ENCODE peak calls at places on chromosomes 2 and 18, in six cellular contexts. D, O, W, F, G and S are unnamed samples.

GRCh38 chr2:97992836-97993825 is 2.6 kb downstream of the TMEM131 start:
- DNase-seq in D (no peak), O (no peak), W (no peak), F (peak), G (no peak), S (no peak)

GRCh38 chr2:46339676-46340459 is 42.7 kb downstream of the EPAS1 start:
- DNase-seq in D (no peak), O (no peak), W (no peak), F (peak), G (no peak), S (no peak)

GRCh38 chr2:129880309-129880708 is 99.2 kb upstream of the RAB6C start:
- DNase-seq in D (no peak), O (no peak), W (no peak), F (no peak), G (no peak), S (no peak)

GRCh38 chr2:15136639-15137038 is 424.5 kb downstream of the NBAS start:
- DNase-seq in D (no peak), O (no peak), W (no peak), F (no peak), G (no peak), S (no peak)

GRCh38 chr2:209662091-209662490 is 109.5 kb upstream of the UNC80 start:
- DNase-seq in D (no peak), O (no peak), W (no peak), F (no peak), G (no peak), S (no peak)

GRCh38 chr2:66567000-66567399 is 132.1 kb downstream of the MEIS1 start:
- DNase-seq in D (no peak), O (no peak), W (no peak), F (no peak), G (no peak), S (no peak)

GRCh38 chr2:156191547-156191946 is 141.0 kb downstream of the NR4A2 start:
- DNase-seq in D (no peak), O (no peak), W (no peak), F (no peak), G (no peak), S (no peak)

GRCh38 chr18:13279181-13280065 is 60.9 kb downstream of the LDLRAD4 start:
- DNase-seq in D (no peak), O (no peak), W (no peak), F (no peak), G (no peak), S (no peak)

GRCh38 chr2:26178746-26179436 is 6.0 kb downstream of the GAREM2 start:
- DNase-seq in D (no peak), O (peak), W (peak), F (no peak), G (no peak), S (no peak)

GRCh38 chr18:62982600-62983251 is 267.4 kb downstream of the PHLPP1 start:
- DNase-seq in D (peak), O (peak), W (peak), F (peak), G (no peak), S (peak)

GRCh38 chr2:238081150-238081549 is 19.0 kb upstream of the ESPNL start:
- DNase-seq in D (no peak), O (no peak), W (no peak), F (no peak), G (no peak), S (no peak)

GRCh38 chr18:79809482-79810192 is 11.9 kb downstream of the KCNG2 start:
- DNase-seq in D (no peak), O (no peak), W (no peak), F (no peak), G (no peak), S (no peak)

GRCh38 chr18:75208836-75209128 is 157 bp downstream of the PTGR3 start:
- DNase-seq in D (no peak), O (no peak), W (no peak), F (no peak), G (no peak), S (no peak)

GRCh38 chr2:206045251-206045650 is 40.7 kb downstream of the INO80D start:
- DNase-seq in D (no peak), O (no peak), W (no peak), F (peak), G (no peak), S (no peak)

GRCh38 chr2:217625475-217626245 is 377.1 kb downstream of the TNS1 start:
- DNase-seq in D (no peak), O (no peak), W (no peak), F (peak), G (peak), S (no peak)

GRCh38 chr2:215657844-215658243 is 222.0 kb upstream of the FN1 start:
- DNase-seq in D (no peak), O (no peak), W (no peak), F (peak), G (peak), S (peak)

GRCh38 chr2:5453648-5454390 is 238.4 kb upstream of the SOX11 start:
- DNase-seq in D (no peak), O (no peak), W (no peak), F (peak), G (no peak), S (no peak)

GRCh38 chr2:12352891-12353290 is 363.8 kb upstream of the TRIB2 start:
- DNase-seq in D (no peak), O (no peak), W (no peak), F (peak), G (no peak), S (no peak)

GRCh38 chr2:95382686-95383634 is 19.5 kb upstream of the FAHD2A start:
- DNase-seq in D (no peak), O (peak), W (no peak), F (no peak), G (no peak), S (no peak)

GRCh38 chr2:235378261-235378660 is 115.6 kb upstream of the AGAP1 start:
- DNase-seq in D (no peak), O (peak), W (peak), F (peak), G (no peak), S (peak)

GRCh38 chr18:6920099-6920955 is 190.8 kb downstream of the ARHGAP28 start:
- DNase-seq in D (peak), O (peak), W (peak), F (peak), G (peak), S (peak)

GRCh38 chr18:59374112-59374511 is 15.0 kb upstream of the LMAN1 start:
- DNase-seq in D (no peak), O (no peak), W (no peak), F (no peak), G (no peak), S (no peak)

GRCh38 chr2:35298493-35298892 is 1057.1 kb upstream of the CRIM1 start:
- DNase-seq in D (no peak), O (no peak), W (no peak), F (no peak), G (no peak), S (no peak)

GRCh38 chr18:71287268-71287667 is 998.4 kb downstream of the SOCS6 start:
- DNase-seq in D (no peak), O (no peak), W (no peak), F (no peak), G (no peak), S (no peak)

GRCh38 chr2:26648516-26648915 is 7.3 kb upstream of the CIB4 start:
- DNase-seq in D (no peak), O (no peak), W (no peak), F (no peak), G (no peak), S (no peak)

GRCh38 chr18:48351216-48352050 is 57.8 kb downstream of the ZBTB7C start:
- DNase-seq in D (no peak), O (no peak), W (no peak), F (no peak), G (no peak), S (no peak)

GRCh38 chr2:54212456-54212855 is 43.6 kb downstream of the TSPYL6 start:
- DNase-seq in D (no peak), O (no peak), W (peak), F (peak), G (peak), S (peak)

GRCh38 chr18:58080516-58080915 is 36.5 kb downstream of the NEDD4L start:
- DNase-seq in D (no peak), O (no peak), W (no peak), F (no peak), G (no peak), S (no peak)

GRCh38 chr18:32893915-32894314 is 121.1 kb upstream of the KLHL14 start:
- DNase-seq in D (no peak), O (no peak), W (no peak), F (no peak), G (no peak), S (no peak)

GRCh38 chr2:240593703-240594451 is 7.3 kb downstream of the CAPN10 start:
- DNase-seq in D (no peak), O (no peak), W (no peak), F (no peak), G (no peak), S (no peak)

GRCh38 chr2:174027956-174028355 is 62.8 kb upstream of the SP3 start:
- DNase-seq in D (no peak), O (no peak), W (no peak), F (no peak), G (no peak), S (no peak)

GRCh38 chr2:53568463-53568862 is 199.1 kb upstream of the CHAC2 start:
- DNase-seq in D (no peak), O (no peak), W (no peak), F (peak), G (no peak), S (no peak)

GRCh38 chr2:71782323-71782722 is 329.0 kb downstream of the DYSF start:
- DNase-seq in D (no peak), O (no peak), W (no peak), F (no peak), G (no peak), S (no peak)

GRCh38 chr2:19369341-19369955 is 11.0 kb upstream of the OSR1 start:
- DNase-seq in D (no peak), O (no peak), W (no peak), F (peak), G (no peak), S (peak)

GRCh38 chr18:43760010-43760409 is 482.7 kb upstream of the SYT4 start:
- DNase-seq in D (no peak), O (no peak), W (no peak), F (no peak), G (no peak), S (no peak)

GRCh38 chr2:1517786-1518500 is 104.7 kb downstream of the TPO start:
- DNase-seq in D (no peak), O (no peak), W (no peak), F (no peak), G (no peak), S (no peak)

GRCh38 chr2:10317646-10318045 is 14.9 kb downstream of the HPCAL1 start:
- DNase-seq in D (no peak), O (no peak), W (no peak), F (no peak), G (no peak), S (no peak)

GRCh38 chr2:174688079-174688478 is 76.2 kb downstream of the CHRNA1 start:
- DNase-seq in D (no peak), O (no peak), W (no peak), F (peak), G (no peak), S (no peak)

GRCh38 chr2:218727502-218728165 is 17.0 kb downstream of the TTLL4 start:
- DNase-seq in D (no peak), O (no peak), W (no peak), F (peak), G (no peak), S (no peak)

GRCh38 chr2:212076456-212076855 is 462.1 kb downstream of the ERBB4 start:
- DNase-seq in D (no peak), O (no peak), W (no peak), F (no peak), G (no peak), S (no peak)
- TF ChIP-seq CTCF in D (no peak), O (no peak), W (no peak), F (no peak), G (no peak), S (no peak)

DNA sequence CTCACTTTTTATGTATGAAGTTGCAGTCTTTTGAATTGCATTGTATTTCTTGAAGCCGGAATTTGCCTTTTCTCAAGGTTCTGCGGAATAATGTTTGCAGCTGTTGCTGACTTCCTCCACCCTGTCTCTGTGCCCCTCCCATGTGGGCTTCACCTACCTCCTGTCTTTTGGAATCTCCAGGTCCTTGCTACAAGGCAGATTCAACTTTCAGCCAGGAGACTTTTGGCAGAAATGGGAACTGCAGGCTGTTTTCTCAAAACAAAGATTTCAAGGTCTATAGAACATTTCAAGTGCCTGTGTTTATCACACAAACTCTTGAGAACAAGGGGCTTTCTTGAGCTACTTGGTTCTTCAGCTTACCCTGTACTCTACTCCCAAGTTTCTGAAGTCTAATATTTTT is 25.6 kb downstream of the ZNF236 start:
- DNase-seq in D (peak), O (no peak), W (no peak), F (no peak), G (no peak), S (no peak)
- TF ChIP-seq CTCF in D (peak), O (no peak), W (peak), F (no peak), G (no peak), S (no peak)

GRCh38 chr2:167001165-167001564 is 112.9 kb downstream of the XIRP2 start:
- DNase-seq in D (no peak), O (no peak), W (no peak), F (no peak), G (no peak), S (no peak)

DNA sequence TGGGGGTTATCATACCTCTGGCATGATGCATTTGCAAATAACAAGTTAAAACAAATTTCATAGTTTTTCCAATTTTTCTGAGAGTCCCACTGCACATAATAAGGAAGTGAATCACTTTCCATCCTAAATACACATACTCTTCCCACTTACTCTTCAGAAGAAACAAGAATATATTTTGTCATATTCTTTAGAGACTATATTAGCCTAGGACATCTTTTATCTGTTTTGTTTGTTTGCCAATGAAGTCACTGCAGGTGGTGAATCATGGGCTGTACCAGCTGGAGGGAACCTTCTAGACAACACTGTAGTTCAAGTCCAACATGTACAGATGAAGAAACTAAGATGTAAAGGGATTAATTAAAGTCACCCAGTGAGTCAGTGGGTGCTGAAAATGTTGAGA is 116.8 kb downstream of the XIRP2 start:
- DNase-seq in D (no peak), O (no peak), W (no peak), F (peak), G (no peak), S (no peak)
- TF ChIP-seq CTCF in D (no peak), O (no peak), W (no peak), F (no peak), G (no peak), S (no peak)

GRCh38 chr2:200525882-200526651 is at the start of gene SGO2:
- DNase-seq in D (peak), O (peak), W (peak), F (peak), G (peak), S (peak)
- TF ChIP-seq CTCF in D (no peak), O (no peak), W (no peak), F (no peak), G (no peak), S (no peak)

GRCh38 chr2:112023707-112024106 is 31.4 kb upstream of the TMEM87B start:
- DNase-seq in D (no peak), O (no peak), W (no peak), F (no peak), G (no peak), S (no peak)
- TF ChIP-seq CTCF in D (no peak), O (no peak), W (no peak), F (no peak), G (no peak), S (no peak)

GRCh38 chr2:116952254-116952653 is 862.2 kb upstream of the DDX18 start:
- DNase-seq in D (no peak), O (peak), W (no peak), F (no peak), G (no peak), S (peak)
- TF ChIP-seq CTCF in D (peak), O (peak), W (peak), F (no peak), G (no peak), S (no peak)

GRCh38 chr2:134118279-134119116 is 135.4 kb upstream of the MGAT5 start:
- DNase-seq in D (peak), O (peak), W (peak), F (peak), G (peak), S (peak)

GRCh38 chr2:134119117-134119671 is 134.7 kb upstream of the MGAT5 start:
- DNase-seq in D (no peak), O (no peak), W (no peak), F (no peak), G (no peak), S (no peak)

GRCh38 chr2:134120160-134120717 is 133.6 kb upstream of the MGAT5 start:
- DNase-seq in D (peak), O (no peak), W (no peak), F (no peak), G (no peak), S (no peak)

GRCh38 chr2:134120718-134121630 is 132.9 kb upstream of the MGAT5 start:
- DNase-seq in D (peak), O (peak), W (peak), F (peak), G (peak), S (peak)

GRCh38 chr2:134119672-134120159 is 134.2 kb upstream of the MGAT5 start:
- DNase-seq in D (peak), O (peak), W (peak), F (peak), G (peak), S (peak)
- TF ChIP-seq CTCF in D (no peak), O (no peak), W (no peak), F (no peak), G (no peak), S (no peak)